ENCODE peak calls at places on chromosome 14, in eight cellular contexts. K is putamen; H is DMS153; G is Calu3; O is T follicular helper cell; V is neuronal stem cell; F is glutamatergic neuron; X is stimulated activated CD4-positive, alpha-beta T cell treated with anti-CD3 and anti-CD28 coated beads, Interleukin-15, amount 100 ng/mL, for 1 hour. W is an unnamed sample.

GRCh38 chr14:21039059-21039422 is 3.1 kb upstream of the RNASE7 start:
- DNase-seq in K (peak; percentile 89), H (peak; percentile 36), G (no peak), O (no peak), V (no peak), F (peak; percentile 26), X (no peak), W (no peak)

GRCh38 chr14:69693823-69694729 is 72.9 kb upstream of the SRSF5 start:
- DNase-seq in K (no peak), H (peak; percentile 25), G (peak; percentile 16), O (no peak), V (no peak), F (no peak), X (no peak), W (no peak)

GRCh38 chr14:53032161-53032803 is 81.4 kb upstream of the FERMT2 start:
- DNase-seq in K (peak; percentile 53), H (no peak), G (peak; percentile 26), O (no peak), V (peak; percentile 5), F (no peak), X (no peak), W (no peak)

GRCh38 chr14:37413504-37414003 is 181.5 kb downstream of the FOXA1 start:
- DNase-seq in K (no peak), H (no peak), G (no peak), O (no peak), V (no peak), F (no peak), X (no peak), W (no peak)

GRCh38 chr14:96055753-96056508 is 16.8 kb downstream of the C14orf132 start:
- DNase-seq in K (peak; percentile 63), H (no peak), G (no peak), O (no peak), V (no peak), F (no peak), X (no peak), W (no peak)

GRCh38 chr14:20624495-20625070 is 16.9 kb downstream of the OR6S1 start:
- DNase-seq in K (no peak), H (no peak), G (peak; percentile 69), O (peak; percentile 36), V (no peak), F (peak; percentile 44), X (no peak), W (no peak)

GRCh38 chr14:23727566-23728335 is 91.6 kb downstream of the DHRS2 start:
- DNase-seq in K (peak; percentile 25), H (no peak), G (peak; percentile 23), O (no peak), V (no peak), F (no peak), X (no peak), W (no peak)

GRCh38 chr14:52240623-52241022 is 26.9 kb upstream of the PTGDR start:
- DNase-seq in K (no peak), H (no peak), G (no peak), O (no peak), V (no peak), F (no peak), X (no peak), W (no peak)

GRCh38 chr14:68544150-68544892 is 248.5 kb downstream of the ZFP36L1 start:
- DNase-seq in K (peak; percentile 58), H (no peak), G (no peak), O (no peak), V (no peak), F (no peak), X (no peak), W (no peak)

GRCh38 chr14:51020024-51020710 is 74.7 kb downstream of the TRIM9 start:
- DNase-seq in K (no peak), H (no peak), G (no peak), O (no peak), V (no peak), F (peak; percentile 30), X (no peak), W (no peak)

GRCh38 chr14:90483551-90483950 is 86.7 kb downstream of the CALM1 start:
- DNase-seq in K (peak; percentile 22), H (peak; percentile 89), G (peak; percentile 69), O (peak; percentile 8), V (no peak), F (no peak), X (no peak), W (no peak)

GRCh38 chr14:61992139-61992538 is 229.9 kb downstream of the SNAPC1 start:
- DNase-seq in K (no peak), H (no peak), G (no peak), O (no peak), V (peak; percentile 29), F (no peak), X (no peak), W (no peak)

GRCh38 chr14:24712909-24713308 is 78.9 kb upstream of the GZMB start:
- DNase-seq in K (no peak), H (no peak), G (no peak), O (no peak), V (no peak), F (no peak), X (no peak), W (no peak)

GRCh38 chr14:68816183-68816942 is 23.5 kb upstream of the ZFP36L1 start:
- DNase-seq in K (peak; percentile 86), H (peak; percentile 75), G (peak; percentile 90), O (peak; percentile 82), V (peak; percentile 91), F (peak; percentile 96), X (peak; percentile 87), W (peak; percentile 91)

GRCh38 chr14:89425931-89426330 is 8.9 kb upstream of the FOXN3 start:
- DNase-seq in K (no peak), H (no peak), G (no peak), O (no peak), V (no peak), F (no peak), X (no peak), W (no peak)

W was measured in T-helper 17 cell.